ENCODE peak calls at places on chromosomes 1 and 21, in seven cellular contexts. W is NCI-H1092; B is SW 1271; D is iris pigment epithelial cell; Y is stimulated activated CD4-positive, alpha-beta T cell treated with anti-CD3 and anti-CD28 coated beads, Interleukin-12 subunit alpha, Interleukin-12 subunit beta, amount 100 ng/mL, for 4 hours; V is NAMALWA; A is neural crest cell. L is an unnamed sample.

GRCh38 chr1:166172106-166172505 is 5.3 kb upstream of the FAM78B start:
- DNase-seq in W (no peak), B (no peak), D (no peak), Y (no peak), V (no peak), A (no peak), L (no peak)

GRCh38 chr1:226871636-226872327 is 1.4 kb downstream of the PSEN2 start:
- DNase-seq in W (no peak), B (no peak), D (no peak), Y (no peak), V (no peak), A (no peak), L (no peak)

GRCh38 chr1:226640288-226640687 is 91.7 kb downstream of the STUM start:
- DNase-seq in W (no peak), B (no peak), D (no peak), Y (no peak), V (no peak), A (no peak), L (no peak)

GRCh38 chr1:201455098-201455497 is 13.9 kb downstream of the PHLDA3 start:
- DNase-seq in W (no peak), B (no peak), D (no peak), Y (no peak), V (no peak), A (no peak), L (no peak)

GRCh38 chr1:55150880-55151582 is 64.1 kb downstream of the USP24 start:
- DNase-seq in W (no peak), B (no peak), D (no peak), Y (no peak), V (no peak), A (no peak), L (no peak)

GRCh38 chr1:186076006-186076405 is 299.0 kb downstream of the TPR start:
- DNase-seq in W (no peak), B (no peak), D (no peak), Y (no peak), V (no peak), A (no peak), L (no peak)

GRCh38 chr1:154770897-154771594 is 99.0 kb downstream of the KCNN3 start:
- DNase-seq in W (no peak), B (no peak), D (no peak), Y (no peak), V (no peak), A (no peak), L (no peak)

GRCh38 chr21:15257646-15258045 is 192.8 kb upstream of the NRIP1 start:
- DNase-seq in W (no peak), B (no peak), D (no peak), Y (no peak), V (no peak), A (no peak), L (no peak)

GRCh38 chr1:64121766-64122385 is 81.5 kb upstream of the UBE2U start:
- DNase-seq in W (no peak), B (no peak), D (peak), Y (no peak), V (no peak), A (no peak), L (no peak)

GRCh38 chr1:229781453-229781852 is 155.4 kb downstream of the URB2 start:
- DNase-seq in W (peak), B (no peak), D (no peak), Y (no peak), V (no peak), A (no peak), L (peak)

GRCh38 chr21:46128106-46128982 is 27.0 kb downstream of the FTCD start:
- DNase-seq in W (no peak), B (no peak), D (no peak), Y (no peak), V (no peak), A (no peak), L (no peak)

GRCh38 chr1:113899101-113899500 is 5.5 kb downstream of the AP4B1 start:
- DNase-seq in W (no peak), B (no peak), D (no peak), Y (no peak), V (no peak), A (no peak), L (no peak)

GRCh38 chr1:19338323-19338762 is 26.2 kb downstream of the SLC66A1 start:
- DNase-seq in W (no peak), B (no peak), D (no peak), Y (no peak), V (no peak), A (no peak), L (no peak)

GRCh38 chr1:186760426-186760825 is 68.3 kb upstream of the PLA2G4A start:
- DNase-seq in W (no peak), B (no peak), D (no peak), Y (no peak), V (no peak), A (no peak), L (no peak)

GRCh38 chr1:201675143-201675542 is 136.2 kb downstream of the NAV1 start:
- DNase-seq in W (no peak), B (no peak), D (no peak), Y (no peak), V (no peak), A (no peak), L (no peak)

GRCh38 chr1:66069976-66070375 is 277.3 kb downstream of the PDE4B start:
- DNase-seq in W (no peak), B (no peak), D (no peak), Y (no peak), V (no peak), A (no peak), L (no peak)

GRCh38 chr1:167805041-167805556 is 83.3 kb downstream of the MPZL1 start:
- DNase-seq in W (no peak), B (no peak), D (no peak), Y (no peak), V (peak), A (no peak), L (no peak)

GRCh38 chr1:65299328-65299727 is 10.0 kb upstream of the DNAJC6 start:
- DNase-seq in W (no peak), B (no peak), D (no peak), Y (no peak), V (no peak), A (no peak), L (peak)

GRCh38 chr1:115158181-115158580 is 68.9 kb upstream of the TSPAN2 start:
- DNase-seq in W (no peak), B (no peak), D (peak), Y (no peak), V (no peak), A (no peak), L (no peak)

GRCh38 chr1:87880098-87880746 is 551.5 kb downstream of the LMO4 start:
- DNase-seq in W (no peak), B (no peak), D (peak), Y (no peak), V (no peak), A (no peak), L (no peak)

GRCh38 chr21:31503939-31504338 is 155.6 kb upstream of the SOD1 start:
- DNase-seq in W (no peak), B (no peak), D (no peak), Y (no peak), V (no peak), A (no peak), L (no peak)

GRCh38 chr1:203548917-203549708 is 55.2 kb downstream of the OPTC start:
- DNase-seq in W (no peak), B (no peak), D (no peak), Y (no peak), V (no peak), A (no peak), L (no peak)

GRCh38 chr1:160251687-160252526 is 10.4 kb downstream of the DCAF8 start:
- DNase-seq in W (peak), B (peak), D (peak), Y (peak), V (peak), A (peak), L (peak)

GRCh38 chr1:234611153-234611798 is 1.3 kb upstream of the IRF2BP2 start:
- DNase-seq in W (peak), B (peak), D (peak), Y (no peak), V (peak), A (peak), L (no peak)

GRCh38 chr1:11913291-11913690 is 12.9 kb downstream of the KIAA2013 start:
- DNase-seq in W (no peak), B (no peak), D (no peak), Y (no peak), V (no peak), A (no peak), L (no peak)

GRCh38 chr1:159949123-159949522 is 3.7 kb upstream of the IGSF9 start:
- DNase-seq in W (no peak), B (no peak), D (no peak), Y (no peak), V (no peak), A (no peak), L (no peak)

GRCh38 chr21:27024316-27024715 is 57.4 kb upstream of the ADAMTS5 start:
- DNase-seq in W (no peak), B (no peak), D (peak), Y (no peak), V (no peak), A (no peak), L (no peak)

GRCh38 chr1:89363196-89363595 is 663 bp upstream of the GBP6 start:
- DNase-seq in W (no peak), B (no peak), D (peak), Y (no peak), V (no peak), A (no peak), L (no peak)

GRCh38 chr21:36545776-36546511 is 66.0 kb upstream of the CLDN14 start:
- DNase-seq in W (no peak), B (no peak), D (peak), Y (no peak), V (no peak), A (no peak), L (no peak)

GRCh38 chr1:162617513-162617912 is 14.8 kb upstream of the DDR2 start:
- DNase-seq in W (no peak), B (no peak), D (no peak), Y (no peak), V (no peak), A (no peak), L (no peak)

GRCh38 chr1:84433253-84434080 is 35.2 kb downstream of the DNASE2B start:
- DNase-seq in W (peak), B (peak), D (peak), Y (peak), V (peak), A (peak), L (peak)

GRCh38 chr1:205798577-205798976 is 14.4 kb downstream of the SLC41A1 start:
- DNase-seq in W (no peak), B (no peak), D (no peak), Y (no peak), V (no peak), A (no peak), L (no peak)